ENCODE peak calls at places on chromosomes 3 and 15, in seven cellular contexts. M is HepG2, W is SK-N-SH, T is GM12878, C is K562, I is H1, J is HCT116. R is an unnamed sample.

GRCh38 chr3:153980252-153980590 is 141.0 kb upstream of the ARHGEF26 start:
- DNase-seq in W (no peak), T (no peak), I (no peak), J (no peak), M (no peak), C (peak), R (no peak)

GRCh38 chr3:156594229-156594683 is 39.3 kb upstream of the SSR3 start:
- DNase-seq in W (no peak), M (peak), J (no peak), I (no peak), T (no peak), C (no peak), R (no peak)

GRCh38 chr3:144067059-144067458 is 95.4 kb downstream of the DIPK2A start:
- DNase-seq in W (no peak), M (no peak), J (no peak), C (no peak), I (no peak), T (no peak), R (no peak)

GRCh38 chr3:70359711-70360110 is 47.3 kb upstream of the MDFIC2 start:
- DNase-seq in I (no peak), T (no peak), C (no peak), J (no peak), M (no peak), W (no peak), R (peak)

GRCh38 chr3:120487079-120487693 is 36.4 kb upstream of the FSTL1 start:
- DNase-seq in W (no peak), C (no peak), J (no peak), T (no peak), I (no peak), M (no peak), R (no peak)

GRCh38 chr15:39255760-39256159 is 325.1 kb upstream of the THBS1 start:
- DNase-seq in C (no peak), I (no peak), M (no peak), J (no peak), T (no peak), W (no peak), R (no peak)

GRCh38 chr3:58383476-58383875 is 50.2 kb downstream of the PDHB start:
- DNase-seq in T (no peak), I (no peak), J (no peak), C (no peak), M (no peak), W (no peak), R (peak)

GRCh38 chr3:43448098-43448497 is 161.8 kb downstream of the SNRK start:
- DNase-seq in I (no peak), T (no peak), W (no peak), M (no peak), J (no peak), C (no peak), R (no peak)

GRCh38 chr3:87797872-87798566 is 260.8 kb downstream of the CGGBP1 start:
- DNase-seq in M (no peak), T (no peak), W (no peak), C (no peak), J (no peak), I (no peak), R (no peak)

GRCh38 chr3:175041369-175041768 is 182.2 kb downstream of the NAALADL2 start:
- DNase-seq in T (no peak), J (no peak), M (no peak), I (no peak), W (no peak), C (no peak), R (no peak)

GRCh38 chr15:48415036-48415886 is 84.0 kb downstream of the DUT start:
- DNase-seq in C (no peak), J (no peak), T (no peak), W (no peak), I (no peak), M (peak), R (no peak)

GRCh38 chr15:88334436-88334835 is 77.9 kb upstream of the NTRK3 start:
- DNase-seq in J (no peak), M (no peak), I (no peak), T (no peak), W (no peak), C (no peak), R (no peak)

GRCh38 chr15:64825081-64825430 is 391 bp downstream of the PIF1 start:
- DNase-seq in W (peak), M (no peak), I (no peak), T (no peak), J (no peak), C (no peak), R (peak)

GRCh38 chr3:109098245-109098644 is 19.7 kb downstream of the MORC1 start:
- DNase-seq in W (no peak), M (peak), C (peak), I (no peak), J (peak), T (no peak), R (peak)

GRCh38 chr15:92617197-92618037 is 38.2 kb downstream of the FAM174B start:
- DNase-seq in J (no peak), I (no peak), M (peak), W (peak), C (peak), T (no peak), R (no peak)

GRCh38 chr3:81741214-81741613 is 20.2 kb downstream of the GBE1 start:
- DNase-seq in C (no peak), T (no peak), M (no peak), I (no peak), J (no peak), W (no peak), R (no peak)

GRCh38 chr15:85094685-85095084 is 113.0 kb downstream of the PDE8A start:
- DNase-seq in C (no peak), J (no peak), W (no peak), T (no peak), I (no peak), M (no peak), R (no peak)

GRCh38 chr3:157134620-157135191 is 25.2 kb downstream of the CCNL1 start:
- DNase-seq in M (peak), I (no peak), C (no peak), T (no peak), W (no peak), J (no peak), R (no peak)

GRCh38 chr3:32176989-32177701 is 61.3 kb upstream of the CMTM8 start:
- DNase-seq in C (peak), J (peak), I (peak), M (peak), W (peak), T (peak), R (no peak)

DNA sequence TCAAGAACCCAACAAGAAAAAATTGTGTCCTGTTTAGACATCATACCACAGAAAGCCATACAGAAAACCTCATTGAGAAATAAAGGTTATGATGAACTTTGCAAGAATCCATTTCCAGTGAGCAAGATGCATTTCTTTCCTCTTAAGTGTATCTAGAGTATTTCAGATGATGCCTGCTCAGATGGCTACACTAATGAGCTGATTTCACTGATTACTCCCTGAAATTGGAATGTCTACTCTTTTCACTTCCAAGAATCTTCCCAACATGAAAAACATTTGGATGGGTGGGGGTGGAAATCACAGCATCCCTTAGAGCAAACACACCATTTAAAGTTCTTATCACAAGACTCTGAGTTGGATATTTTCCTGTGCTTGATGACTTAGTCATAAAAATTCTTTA is 41.4 kb upstream of the IL12A start:
- DNase-seq in I (no peak), M (no peak), T (no peak), J (no peak), W (no peak), C (no peak), R (no peak)
- TF ChIP-seq JUND in I (no peak), M (no peak), T (no peak), J (no peak), W (no peak), C (no peak), R (no peak)

DNA sequence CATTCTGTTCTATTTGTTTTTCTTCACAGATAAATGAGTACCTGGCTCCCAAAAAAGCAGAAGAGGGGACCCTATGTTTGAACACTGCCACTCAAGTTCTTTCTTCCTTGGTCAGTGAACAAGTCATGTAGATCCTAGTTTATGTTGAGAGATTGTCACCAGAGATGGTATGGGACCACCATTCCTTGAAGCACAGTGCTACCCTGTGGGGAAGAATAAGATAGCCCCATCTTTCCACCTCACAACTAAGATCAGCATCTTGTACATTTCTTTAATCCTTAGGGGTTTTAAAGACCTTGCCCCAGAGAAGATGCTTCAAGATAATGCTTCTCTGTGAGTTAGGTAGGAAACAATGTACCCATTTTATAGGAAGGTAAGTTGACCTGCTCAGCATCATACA is 233.5 kb upstream of the WNT5A start:
- DNase-seq in W (no peak), T (no peak), M (no peak), J (no peak), I (no peak), C (no peak), R (no peak)
- TF ChIP-seq JUND in W (no peak), T (no peak), M (no peak), J (no peak), I (no peak), C (no peak), R (no peak)

GRCh38 chr15:41814534-41814933 is 13.4 kb upstream of the JMJD7 start:
- DNase-seq in C (no peak), T (no peak), I (no peak), J (no peak), W (no peak), M (no peak), R (no peak)

GRCh38 chr15:41819455-41820050 is 8.3 kb upstream of the JMJD7 start:
- DNase-seq in C (no peak), W (no peak), I (no peak), J (no peak), T (no peak), M (no peak), R (no peak)

GRCh38 chr15:41817327-41817726 is 10.6 kb upstream of the JMJD7 start:
- DNase-seq in M (no peak), W (no peak), I (no peak), T (no peak), C (peak), J (no peak), R (no peak)

GRCh38 chr15:41817781-41818180 is 10.1 kb upstream of the JMJD7 start:
- DNase-seq in I (no peak), M (no peak), T (no peak), W (no peak), C (no peak), J (no peak), R (no peak)

GRCh38 chr15:41816788-41817187 is 11.1 kb upstream of the JMJD7 start:
- DNase-seq in C (no peak), I (no peak), J (no peak), M (no peak), T (no peak), W (no peak), R (no peak)
- TF ChIP-seq JUND in C (no peak), I (no peak), J (no peak), M (no peak), T (no peak), W (no peak), R (no peak)

DNA sequence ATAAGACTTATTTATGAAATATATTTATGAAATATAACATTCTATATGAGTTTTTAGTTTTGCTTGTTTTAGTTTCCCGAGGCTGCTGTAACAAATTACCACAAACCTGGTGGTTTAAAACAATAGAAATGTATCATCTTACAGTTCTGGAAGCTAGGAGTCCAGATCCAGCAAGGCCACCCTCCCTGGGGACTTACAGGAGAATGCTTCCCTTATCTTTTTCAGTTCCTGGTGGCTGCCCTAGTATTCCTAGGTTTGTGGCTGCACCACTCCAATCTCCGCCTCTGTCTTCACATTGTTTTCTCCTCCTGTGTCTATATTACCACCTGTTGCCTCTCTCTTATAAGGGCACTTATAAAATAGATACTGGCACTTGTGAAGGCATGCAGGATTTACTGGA is 877.8 kb downstream of the TUSC7 start:
- DNase-seq in C (no peak), T (no peak), J (no peak), I (no peak), M (no peak), W (no peak), R (no peak)
- TF ChIP-seq JUND in C (no peak), T (no peak), J (no peak), I (no peak), M (no peak), W (no peak), R (no peak)

GRCh38 chr3:106560451-106560966 is 691.7 kb upstream of the CBLB start:
- DNase-seq in T (no peak), I (no peak), J (no peak), M (no peak), W (no peak), C (no peak), R (no peak)
- TF ChIP-seq JUND in T (no peak), I (no peak), J (no peak), M (no peak), W (peak), C (no peak), R (no peak)

DNA sequence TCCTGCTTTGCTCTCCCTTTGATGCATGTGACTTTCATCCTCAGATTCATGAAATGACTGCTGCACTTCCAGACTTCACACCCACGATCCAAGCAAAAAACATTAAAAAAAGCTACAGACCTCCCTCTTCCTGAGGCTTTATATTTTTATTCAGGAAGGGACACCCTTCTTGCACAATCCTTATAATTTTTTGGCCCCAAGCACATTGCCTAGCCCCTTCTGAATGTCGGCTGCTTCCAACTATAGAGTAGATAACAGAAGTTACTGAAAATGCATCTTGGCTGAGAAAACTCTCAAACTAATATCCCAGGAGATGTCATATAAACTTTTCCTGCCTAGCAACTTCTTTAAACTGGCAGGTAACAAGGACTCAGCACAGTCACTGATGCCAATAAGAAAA is 747.0 kb upstream of the LMCD1 start:
- DNase-seq in T (no peak), W (no peak), M (no peak), I (no peak), J (no peak), C (no peak), R (no peak)
- TF ChIP-seq JUND in T (no peak), W (no peak), M (no peak), I (no peak), J (no peak), C (no peak), R (no peak)

DNA sequence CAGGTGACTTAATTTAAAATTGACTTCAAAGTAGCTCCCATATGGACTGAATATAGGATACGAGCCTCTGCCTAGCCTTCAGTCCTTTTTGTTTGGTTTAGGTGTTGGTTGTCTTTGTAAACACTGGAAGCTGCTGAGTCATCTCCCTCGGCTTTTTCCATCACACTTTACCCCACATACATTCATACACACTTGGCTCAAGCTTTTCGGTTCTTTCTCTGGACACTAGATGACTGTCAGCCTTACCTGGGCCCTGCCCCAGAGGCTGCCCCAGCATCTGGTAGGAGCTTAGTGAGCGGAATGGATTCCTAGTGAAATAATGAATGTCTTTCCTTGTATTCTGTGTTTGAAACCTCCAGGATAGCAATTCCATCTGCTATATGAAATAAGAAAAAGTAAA is 201.4 kb upstream of the IL12A start:
- DNase-seq in C (no peak), J (peak), M (peak), W (no peak), T (no peak), I (no peak), R (no peak)
- TF ChIP-seq JUND in C (no peak), J (peak), M (peak), W (no peak), T (no peak), I (no peak), R (peak)

GRCh38 chr3:41200669-41201021 is 1.3 kb downstream of the CTNNB1 start:
- DNase-seq in J (no peak), C (no peak), T (no peak), M (peak), I (no peak), W (no peak), R (peak)

GRCh38 chr3:41198046-41198445 is 1.3 kb upstream of the CTNNB1 start:
- DNase-seq in T (no peak), J (no peak), C (no peak), I (no peak), W (no peak), M (no peak), R (no peak)

GRCh38 chr3:41198526-41198925 is 779 bp upstream of the CTNNB1 start:
- DNase-seq in M (peak), W (no peak), C (no peak), J (no peak), I (no peak), T (no peak), R (peak)

GRCh38 chr3:41198950-41199865 is at the start of gene CTNNB1:
- DNase-seq in C (peak), M (peak), W (peak), I (peak), J (peak), T (peak), R (peak)

GRCh38 chr3:41199866-41200668 is 762 bp downstream of the CTNNB1 start:
- DNase-seq in T (no peak), M (no peak), I (no peak), J (no peak), W (peak), C (peak), R (peak)
- TF ChIP-seq JUND in T (no peak), M (no peak), I (no peak), J (no peak), W (no peak), C (no peak), R (no peak)

GRCh38 chr3:17529677-17530076 is 212.8 kb downstream of the TBC1D5 start:
- DNase-seq in C (no peak), J (no peak), T (no peak), I (no peak), W (no peak), M (no peak), R (no peak)
- TF ChIP-seq JUND in C (no peak), J (no peak), T (no peak), I (no peak), W (no peak), M (no peak), R (no peak)

GRCh38 chr15:52080993-52081392 is 31.6 kb downstream of the BCL2L10 start:
- DNase-seq in I (no peak), W (no peak), C (no peak), M (no peak), J (no peak), T (no peak), R (no peak)

GRCh38 chr15:52078876-52079700 is 33.5 kb downstream of the BCL2L10 start:
- DNase-seq in I (peak), C (peak), W (peak), T (no peak), J (peak), M (peak), R (peak)

GRCh38 chr15:52080031-52080430 is 32.5 kb downstream of the BCL2L10 start:
- DNase-seq in C (no peak), M (no peak), T (no peak), I (no peak), J (no peak), W (no peak), R (no peak)

GRCh38 chr15:52076889-52077781 is 35.4 kb downstream of the BCL2L10 start:
- DNase-seq in M (peak), C (no peak), T (peak), I (no peak), W (no peak), J (peak), R (no peak)

GRCh38 chr15:52078197-52078875 is 34.2 kb downstream of the BCL2L10 start:
- DNase-seq in T (no peak), M (peak), I (no peak), J (no peak), C (no peak), W (no peak), R (no peak)
- TF ChIP-seq JUND in T (no peak), M (no peak), I (no peak), J (no peak), C (no peak), W (no peak), R (no peak)

R was measured in T47D.